ENCODE peak calls at places on chromosomes 6 and 20, in five cellular contexts. E is GM10248, J is psoas muscle, H is DMS153, I is sciatic nerve. Q is an unnamed sample.

GRCh38 chr20:57698191-57698866 is 11.5 kb downstream of the PMEPA1 start:
- DNase-seq in E (no peak), J (no peak), H (no peak), I (no peak), Q (no peak)

GRCh38 chr6:168724033-168724432 is 283.0 kb downstream of the SMOC2 start:
- DNase-seq in E (no peak), J (no peak), H (no peak), I (no peak), Q (no peak)

GRCh38 chr6:143432588-143432987 is 17.9 kb downstream of the ADAT2 start:
- DNase-seq in E (no peak), J (no peak), H (no peak), I (no peak), Q (no peak)

GRCh38 chr20:25259358-25259757 is 11.5 kb downstream of the PYGB start:
- DNase-seq in E (no peak), J (no peak), H (no peak), I (no peak), Q (no peak)

GRCh38 chr6:129252377-129253071 is 369.6 kb downstream of the LAMA2 start:
- DNase-seq in E (no peak), J (no peak), H (no peak), I (no peak), Q (no peak)

GRCh38 chr6:491233-491632 is 99.7 kb downstream of the IRF4 start:
- DNase-seq in E (no peak), J (no peak), H (no peak), I (no peak), Q (no peak)

GRCh38 chr6:23106951-23107350 is 537.6 kb downstream of the HDGFL1 start:
- DNase-seq in E (no peak), J (no peak), H (no peak), I (no peak), Q (no peak)

GRCh38 chr20:41358717-41359116 is 7.9 kb downstream of the EMILIN3 start:
- DNase-seq in E (no peak), J (peak), H (no peak), I (no peak), Q (no peak)

GRCh38 chr6:3318226-3318625 is 59.5 kb downstream of the PSMG4 start:
- DNase-seq in E (no peak), J (no peak), H (no peak), I (peak), Q (no peak)

GRCh38 chr20:23856736-23857135 is 22.8 kb downstream of the CST5 start:
- DNase-seq in E (no peak), J (no peak), H (no peak), I (no peak), Q (no peak)

GRCh38 chr20:23187759-23188158 is 101.6 kb upstream of the CD93 start:
- DNase-seq in E (no peak), J (peak), H (no peak), I (no peak), Q (no peak)

GRCh38 chr20:17816804-17817590 is 117.2 kb downstream of the BANF2 start:
- DNase-seq in E (no peak), J (no peak), H (no peak), I (no peak), Q (no peak)

GRCh38 chr6:25852756-25853155 is 20.9 kb upstream of the SLC17A1 start:
- DNase-seq in E (no peak), J (no peak), H (no peak), I (no peak), Q (no peak)

GRCh38 chr20:313948-314347 is 11.4 kb upstream of the SOX12 start:
- DNase-seq in E (no peak), J (no peak), H (no peak), I (no peak), Q (no peak)

GRCh38 chr20:46622125-46622524 is 29.1 kb downstream of the SLC13A3 start:
- DNase-seq in E (no peak), J (no peak), H (no peak), I (no peak), Q (no peak)

GRCh38 chr20:47857994-47858557 is 72.8 kb upstream of the SULF2 start:
- DNase-seq in E (no peak), J (no peak), H (no peak), I (no peak), Q (no peak)

GRCh38 chr6:109186012-109186411 is 90.7 kb downstream of the CEP57L1 start:
- DNase-seq in E (no peak), J (no peak), H (no peak), I (no peak), Q (no peak)

GRCh38 chr20:46438156-46438750 is 31.8 kb upstream of the ELMO2 start:
- DNase-seq in E (peak), J (no peak), H (peak), I (no peak), Q (peak)

GRCh38 chr6:138454976-138455706 is 44.2 kb downstream of the NHSL1 start:
- DNase-seq in E (no peak), J (no peak), H (no peak), I (no peak), Q (no peak)

GRCh38 chr6:151475653-151476523 is 17.9 kb upstream of the CCDC170 start:
- DNase-seq in E (peak), J (no peak), H (no peak), I (no peak), Q (peak)

GRCh38 chr20:6637160-6637579 is 130.3 kb upstream of the BMP2 start:
- DNase-seq in E (no peak), J (no peak), H (no peak), I (no peak), Q (no peak)

GRCh38 chr6:128327890-128328289 is 192.5 kb downstream of the PTPRK start:
- DNase-seq in E (peak), J (no peak), H (no peak), I (no peak), Q (peak)

GRCh38 chr6:165206798-165207197 is 102.6 kb downstream of the C6orf118 start:
- DNase-seq in E (no peak), J (no peak), H (no peak), I (no peak), Q (no peak)

GRCh38 chr6:154848580-154848979 is 115.4 kb downstream of the SCAF8 start:
- DNase-seq in E (no peak), J (no peak), H (no peak), I (no peak), Q (no peak)

GRCh38 chr6:137775192-137775591 is 91.9 kb upstream of the TNFAIP3 start:
- DNase-seq in E (no peak), J (no peak), H (no peak), I (no peak), Q (no peak)

GRCh38 chr6:71254323-71254722 is 34.3 kb upstream of the OGFRL1 start:
- DNase-seq in E (no peak), J (peak), H (peak), I (no peak), Q (peak)

GRCh38 chr6:6494677-6495076 is 93.8 kb upstream of the LY86 start:
- DNase-seq in E (peak), J (peak), H (peak), I (peak), Q (peak)

GRCh38 chr6:4553387-4553786 is 222.8 kb upstream of the CDYL start:
- DNase-seq in E (no peak), J (no peak), H (no peak), I (no peak), Q (no peak)

GRCh38 chr20:4950841-4951240 is 50.5 kb downstream of the SLC23A2 start:
- DNase-seq in E (no peak), J (no peak), H (no peak), I (no peak), Q (no peak)

GRCh38 chr20:54254596-54254995 is 46.7 kb downstream of the PFDN4 start:
- DNase-seq in E (no peak), J (no peak), H (no peak), I (no peak), Q (no peak)

GRCh38 chr6:57221936-57222683 is at the start of gene RAB23:
- DNase-seq in E (peak), J (peak), H (peak), I (peak), Q (peak)

GRCh38 chr6:158338311-158339112 is 26.2 kb downstream of the TULP4 start:
- DNase-seq in E (no peak), J (no peak), H (no peak), I (no peak), Q (no peak)

GRCh38 chr6:129186988-129187387 is 304.1 kb downstream of the LAMA2 start:
- DNase-seq in E (no peak), J (no peak), H (no peak), I (no peak), Q (no peak)

GRCh38 chr6:33294086-33294823 is 4.5 kb downstream of the RGL2 start:
- DNase-seq in E (no peak), J (no peak), H (no peak), I (no peak), Q (no peak)

GRCh38 chr20:57811373-57812020 is 101.7 kb upstream of the PMEPA1 start:
- DNase-seq in E (no peak), J (no peak), H (no peak), I (no peak), Q (no peak)

GRCh38 chr6:66838764-66839163 is 1131.7 kb upstream of the EYS start:
- DNase-seq in E (no peak), J (no peak), H (no peak), I (no peak), Q (no peak)

GRCh38 chr6:15977050-15977449 is 151.8 kb upstream of the MYLIP start:
- DNase-seq in E (no peak), J (no peak), H (no peak), I (no peak), Q (no peak)

GRCh38 chr20:24462461-24463010 is 6.9 kb upstream of the SYNDIG1 start:
- DNase-seq in E (no peak), J (no peak), H (no peak), I (no peak), Q (no peak)